ENCODE peak calls at places on chromosome 16, in five cellular contexts. W, C, G, X and D are unnamed samples.

GRCh38 chr16:3256876-3257465 is 538 bp upstream of the MEFV start:
- DNase-seq in W (no peak), C (no peak), G (no peak), X (no peak), D (no peak)

GRCh38 chr16:79509221-79509631 is 91.3 kb downstream of the MAF start:
- DNase-seq in W (no peak), C (no peak), G (no peak), X (peak; percentile 49), D (no peak)

GRCh38 chr16:60031751-60032150 is 1297.6 kb upstream of the GOT2 start:
- DNase-seq in W (no peak), C (no peak), G (no peak), X (no peak), D (no peak)

GRCh38 chr16:11901091-11901490 is 14.7 kb downstream of the GSPT1 start:
- DNase-seq in W (no peak), C (no peak), G (no peak), X (no peak), D (no peak)

GRCh38 chr16:81061855-81062608 is 15.0 kb downstream of the C16orf46 start:
- DNase-seq in W (no peak), C (no peak), G (no peak), X (no peak), D (no peak)

GRCh38 chr16:709651-710499 is 4.3 kb upstream of the FBXL16 start:
- DNase-seq in W (peak; percentile 87), C (no peak), G (no peak), X (peak; percentile 68), D (peak; percentile 43)

GRCh38 chr16:72371307-72372081 is 199.5 kb upstream of the PMFBP1 start:
- DNase-seq in W (peak; percentile 56), C (peak; percentile 20), G (no peak), X (no peak), D (no peak)

GRCh38 chr16:15576960-15577958 is 65.7 kb downstream of the MARF1 start:
- DNase-seq in W (no peak), C (no peak), G (no peak), X (no peak), D (no peak)

GRCh38 chr16:56356276-56357241 is 68.8 kb downstream of the AMFR start:
- DNase-seq in W (peak; percentile 71), C (peak; percentile 61), G (peak; percentile 85), X (peak; percentile 76), D (peak; percentile 27)

GRCh38 chr16:85527042-85527766 is 85.9 kb upstream of the GSE1 start:
- DNase-seq in W (no peak), C (no peak), G (peak; percentile 39), X (no peak), D (no peak)

GRCh38 chr16:4111748-4112696 is 4.2 kb downstream of the ADCY9 start:
- DNase-seq in W (no peak), C (no peak), G (no peak), X (no peak), D (no peak)

GRCh38 chr16:57092786-57093301 is 461 bp downstream of the CPNE2 start:
- DNase-seq in W (no peak), C (no peak), G (peak; percentile 67), X (peak; percentile 40), D (no peak)

DNA sequence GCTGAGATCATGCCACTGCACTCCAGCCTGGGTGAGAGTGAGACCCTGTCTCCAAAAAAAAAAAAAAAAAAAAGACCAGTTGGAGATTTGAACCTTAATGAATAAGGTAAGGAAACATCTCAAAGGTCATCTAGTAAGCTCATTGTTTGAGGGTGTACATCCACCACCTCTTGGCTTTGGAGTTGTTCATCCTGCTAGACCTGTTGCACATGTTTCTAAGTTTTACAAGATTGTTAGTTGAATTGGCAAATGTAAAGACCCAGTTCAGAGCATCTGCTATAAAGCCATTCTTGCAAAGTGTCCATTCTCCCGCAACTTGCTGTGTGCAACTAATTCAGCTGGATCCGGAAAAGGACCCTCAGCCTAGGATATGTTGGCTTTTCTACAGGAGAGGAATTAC is 1.5 kb downstream of the PSMD7 start:
- DNase-seq in W (no peak), C (no peak), G (no peak), X (no peak), D (no peak)
- H3K4me3 ChIP-seq in W (no peak overlapping the region), C (peak overlapping the region; percentile 86), G (no peak overlapping the region), X (peak overlapping the region; percentile 89), D (peak overlapping the region; percentile 94)

GRCh38 chr16:46719528-46719927 is 28.6 kb downstream of the MYLK3 start:
- DNase-seq in W (no peak), C (no peak), G (no peak), X (no peak), D (no peak)

GRCh38 chr16:46715769-46716305 is 26.4 kb downstream of the ORC6 start:
- DNase-seq in W (no peak), C (no peak), G (no peak), X (peak; percentile 82), D (no peak)

GRCh38 chr16:46721885-46722284 is 26.3 kb downstream of the MYLK3 start:
- DNase-seq in W (no peak), C (no peak), G (no peak), X (no peak), D (no peak)

GRCh38 chr16:46717692-46718091 is 28.2 kb downstream of the ORC6 start:
- DNase-seq in W (no peak), C (no peak), G (no peak), X (no peak), D (no peak)

DNA sequence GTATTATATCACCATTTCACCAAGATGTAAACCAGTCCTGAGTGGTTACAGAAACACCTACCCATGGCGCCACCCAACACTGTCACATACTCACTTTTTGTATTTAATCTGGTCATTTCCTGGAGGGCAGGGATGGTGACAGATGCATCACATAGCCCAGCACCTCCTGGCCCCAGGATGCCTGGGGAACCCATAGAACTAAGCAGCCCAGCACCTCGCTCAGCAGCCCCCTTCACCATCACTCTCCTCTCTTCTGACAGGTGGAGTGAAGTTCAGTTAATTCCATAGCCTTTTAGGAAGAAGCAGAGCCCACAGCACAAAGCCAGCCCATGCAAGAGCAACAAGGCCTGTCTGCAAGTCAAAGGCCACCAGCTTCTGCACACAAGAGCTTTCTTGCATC is 27.5 kb downstream of the MYLK3 start:
- DNase-seq in W (no peak), C (no peak), G (no peak), X (no peak), D (no peak)
- H3K4me3 ChIP-seq in W (no peak overlapping the region), C (no peak overlapping the region), G (no peak overlapping the region), X (no peak overlapping the region), D (no peak overlapping the region)

GRCh38 chr16:68035227-68035626 is 12.1 kb downstream of the DUS2 start:
- DNase-seq in W (no peak), C (no peak), G (no peak), X (no peak), D (no peak)
- H3K4me3 ChIP-seq in W (no peak overlapping the region), C (no peak overlapping the region), G (no peak overlapping the region), X (no peak overlapping the region), D (no peak overlapping the region)

DNA sequence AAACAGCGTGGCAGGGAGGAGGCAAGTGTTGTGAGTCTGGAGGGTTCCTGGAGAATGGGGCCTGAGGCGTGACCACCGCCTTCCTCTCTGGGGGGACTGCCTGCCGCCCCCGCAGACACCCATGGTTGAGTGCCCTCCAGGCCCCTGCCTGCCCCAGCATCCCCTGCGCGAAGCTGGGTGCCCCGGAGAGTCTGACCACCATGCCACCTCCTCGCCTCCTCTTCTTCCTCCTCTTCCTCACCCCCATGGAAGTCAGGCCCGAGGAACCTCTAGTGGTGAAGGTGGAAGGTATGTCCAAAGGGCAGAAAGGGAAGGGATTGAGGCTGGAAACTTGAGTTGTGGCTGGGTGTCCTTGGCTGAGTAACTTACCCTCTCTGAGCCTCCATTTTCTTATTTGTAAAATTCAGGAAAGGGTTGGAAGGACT is at the start of gene CD19:
- DNase-seq in W (no peak), C (no peak), G (no peak), X (no peak), D (no peak)
- H3K4me3 ChIP-seq in W (no peak within 1 kb of the TSS), C (no peak within 1 kb of the TSS), G (no peak within 1 kb of the TSS), X (no peak within 1 kb of the TSS), D (no peak within 1 kb of the TSS)

GRCh38 chr16:27242398-27242797 is 26.2 kb downstream of the NSMCE1 start:
- DNase-seq in W (no peak), C (no peak), G (no peak), X (no peak), D (no peak)

GRCh38 chr16:27240948-27241531 is 27.5 kb downstream of the NSMCE1 start:
- DNase-seq in W (no peak), C (no peak), G (no peak), X (no peak), D (no peak)

GRCh38 chr16:27239906-27240655 is 28.5 kb downstream of the NSMCE1 start:
- DNase-seq in W (no peak), C (no peak), G (peak; percentile 13), X (no peak), D (no peak)

GRCh38 chr16:27242868-27243590 is 25.5 kb downstream of the NSMCE1 start:
- DNase-seq in W (no peak), C (no peak), G (no peak), X (peak; percentile 43), D (no peak)

GRCh38 chr16:27241658-27242057 is 26.9 kb downstream of the NSMCE1 start:
- DNase-seq in W (no peak), C (no peak), G (no peak), X (no peak), D (no peak)
- H3K4me3 ChIP-seq in W (no peak overlapping the region), C (no peak overlapping the region), G (no peak overlapping the region), X (no peak overlapping the region), D (no peak overlapping the region)

GRCh38 chr16:67653131-67654068 is 6.7 kb downstream of the ACD start:
- DNase-seq in W (no peak), C (no peak), G (peak; percentile 53), X (no peak), D (no peak)

GRCh38 chr16:67654069-67654911 is 5.8 kb downstream of the ACD start:
- DNase-seq in W (no peak), C (no peak), G (peak; percentile 39), X (no peak), D (no peak)

GRCh38 chr16:67651847-67652246 is 6.9 kb downstream of the CARMIL2 start:
- DNase-seq in W (no peak), C (no peak), G (no peak), X (no peak), D (no peak)

GRCh38 chr16:67651039-67651438 is 6.1 kb downstream of the CARMIL2 start:
- DNase-seq in W (no peak), C (no peak), G (no peak), X (no peak), D (no peak)

DNA sequence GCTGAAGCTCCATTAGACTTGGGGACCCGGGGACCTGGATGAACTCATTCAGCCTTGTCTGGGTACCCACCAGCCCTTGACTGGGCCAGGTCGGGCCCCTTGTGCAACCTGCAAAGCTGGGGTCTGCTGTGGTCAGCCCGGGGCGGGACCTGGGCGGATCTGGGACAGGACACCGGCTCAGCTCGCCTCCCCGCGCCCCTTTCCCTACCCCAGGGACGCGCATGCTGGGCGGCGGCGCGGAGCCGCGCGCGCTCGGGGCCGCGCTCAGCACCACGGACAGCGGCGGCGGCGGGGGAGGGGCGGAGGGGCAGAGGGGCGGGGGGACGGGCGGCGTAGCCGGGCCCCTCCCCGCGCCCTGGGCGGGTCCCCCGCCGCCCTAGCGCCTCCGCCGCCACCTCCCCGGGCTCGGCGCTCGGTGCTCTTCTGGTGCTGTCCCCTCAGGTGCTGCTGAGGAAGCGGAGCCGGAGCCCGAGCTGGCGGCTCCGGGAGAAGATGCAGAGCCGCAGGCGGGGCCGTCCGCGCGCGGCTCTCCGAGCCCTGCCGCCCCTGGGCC is 7.4 kb downstream of the ACD start:
- DNase-seq in W (peak; percentile 63), C (no peak), G (peak; percentile 53), X (no peak), D (no peak)
- H3K4me3 ChIP-seq in W (peak overlapping the region; percentile 72), C (peak overlapping the region; percentile 33), G (peak overlapping the region; percentile 16), X (no peak overlapping the region), D (no peak overlapping the region)